ENCODE peak calls at places on chromosomes 2 and 18, in six cellular contexts. A is heart right ventricle, K is Peyer's patch, T is adipocyte, B is tibial nerve, I is psoas muscle. V is an unnamed sample.

GRCh38 chr2:197500503-197501179 is 462 bp downstream of the HSPE1 start:
- DNase-seq in T (peak; percentile 53), B (no peak), A (no peak), K (no peak), I (no peak), V (no peak)

GRCh38 chr2:20624884-20625485 is 25.9 kb downstream of the HS1BP3 start:
- DNase-seq in K (no peak), A (no peak), I (no peak), T (no peak), B (no peak), V (peak; percentile 66)

GRCh38 chr18:5601188-5601624 is 57.4 kb upstream of the EPB41L3 start:
- DNase-seq in T (no peak), B (no peak), I (no peak), K (no peak), A (no peak), V (no peak)

GRCh38 chr2:28216320-28216719 is 176.3 kb upstream of the FOSL2 start:
- DNase-seq in K (no peak), B (no peak), T (no peak), A (no peak), I (no peak), V (no peak)

GRCh38 chr2:213679894-213680293 is 395.6 kb downstream of the SPAG16 start:
- DNase-seq in I (no peak), K (no peak), A (no peak), B (no peak), T (no peak), V (no peak)

GRCh38 chr18:76679259-76679658 is 143.1 kb upstream of the ZNF236 start:
- DNase-seq in I (no peak), A (no peak), K (no peak), B (no peak), T (no peak), V (no peak)

GRCh38 chr2:105546623-105546964 is 147.7 kb upstream of the FHL2 start:
- DNase-seq in T (no peak), B (no peak), A (no peak), I (no peak), K (no peak), V (no peak)

GRCh38 chr18:312415-312814 is 44.6 kb upstream of the THOC1 start:
- DNase-seq in I (no peak), A (no peak), B (no peak), T (no peak), K (no peak), V (no peak)

GRCh38 chr2:214103199-214104001 is 307.5 kb upstream of the VWC2L start:
- DNase-seq in A (no peak), I (no peak), K (no peak), T (peak; percentile 27), B (no peak), V (no peak)

GRCh38 chr2:170488807-170489206 is 226.3 kb upstream of the SP5 start:
- DNase-seq in B (no peak), I (no peak), T (no peak), A (no peak), K (no peak), V (no peak)

GRCh38 chr2:7097353-7097895 is 180.2 kb downstream of the RNF144A start:
- DNase-seq in A (peak; percentile 64), K (peak; percentile 54), T (peak; percentile 87), B (peak; percentile 41), I (peak; percentile 76), V (peak; percentile 93)

DNA sequence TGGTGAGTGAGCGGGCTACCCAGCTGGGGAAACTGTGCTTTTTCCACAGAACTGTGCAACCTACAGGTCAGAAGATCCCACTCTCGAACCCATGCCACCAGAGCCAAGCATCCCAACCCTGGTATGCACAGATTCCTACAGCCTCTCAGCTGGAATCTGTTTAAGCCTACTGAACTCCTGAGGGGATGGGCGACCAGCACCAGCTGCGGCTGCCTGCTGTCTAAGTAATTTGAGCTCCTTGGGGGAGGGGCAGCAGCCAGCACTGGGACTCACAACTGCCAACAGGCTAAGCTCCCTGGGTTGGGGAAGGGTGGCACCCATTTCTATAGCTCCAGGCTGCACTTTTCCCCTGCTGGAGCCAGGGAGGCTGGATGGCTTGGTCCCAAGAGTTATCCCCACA is 11.8 kb downstream of the CYP27C1 start:
- DNase-seq in T (peak; percentile 74), K (no peak), B (no peak), A (no peak), I (no peak), V (no peak)
- H3K9me3 ChIP-seq in T (no peaks in the 10 kb centered on the region), K (peaks cover 2% of the 10 kb centered on the region), B (peaks cover 10% of the 10 kb centered on the region), A (no peaks in the 10 kb centered on the region), I (peaks cover 2% of the 10 kb centered on the region), V (peaks cover 1% of the 10 kb centered on the region)

GRCh38 chr18:48923746-48924580 is 26.8 kb downstream of the SMAD7 start:
- DNase-seq in B (no peak), T (peak; percentile 52), K (no peak), I (no peak), A (no peak), V (no peak)

GRCh38 chr18:48922801-48923730 is 27.7 kb downstream of the SMAD7 start:
- DNase-seq in K (no peak), I (peak; percentile 65), A (no peak), T (peak; percentile 87), B (peak; percentile 43), V (peak; percentile 88)

GRCh38 chr18:48926420-48926857 is 24.3 kb downstream of the SMAD7 start:
- DNase-seq in K (no peak), I (no peak), A (no peak), B (no peak), T (no peak), V (no peak)

GRCh38 chr18:48927286-48928080 is 23.3 kb downstream of the SMAD7 start:
- DNase-seq in I (no peak), K (no peak), A (no peak), T (no peak), B (no peak), V (peak; percentile 71)

GRCh38 chr18:48924621-48925601 is 25.9 kb downstream of the SMAD7 start:
- DNase-seq in K (no peak), I (no peak), B (no peak), A (no peak), T (no peak), V (peak; percentile 74)
- H3K4me1 ChIP-seq in K (peaks cover 85% of the 10 kb centered on the region), I (peaks cover 65% of the 10 kb centered on the region), B (peaks cover 54% of the 10 kb centered on the region), A (peaks cover 80% of the 10 kb centered on the region), T (peaks cover 74% of the 10 kb centered on the region), V (peaks cover 3% of the 10 kb centered on the region)

GRCh38 chr2:123456416-123456815 is 568.7 kb upstream of the CNTNAP5 start:
- DNase-seq in B (no peak), A (no peak), K (no peak), I (no peak), T (no peak), V (no peak)

GRCh38 chr2:123453772-123454171 is 571.3 kb upstream of the CNTNAP5 start:
- DNase-seq in A (no peak), I (no peak), B (no peak), T (no peak), K (no peak), V (no peak)

GRCh38 chr2:123451517-123451916 is 573.6 kb upstream of the CNTNAP5 start:
- DNase-seq in A (no peak), I (no peak), T (no peak), K (no peak), B (no peak), V (no peak)

GRCh38 chr2:123453046-123453445 is 572.0 kb upstream of the CNTNAP5 start:
- DNase-seq in K (no peak), T (no peak), A (no peak), I (no peak), B (no peak), V (no peak)
- H3K9me3 ChIP-seq in K (no peaks in the 10 kb centered on the region), T (peaks cover 5% of the 10 kb centered on the region), A (no peaks in the 10 kb centered on the region), I (no peaks in the 10 kb centered on the region), B (no peaks in the 10 kb centered on the region), V (no peaks in the 10 kb centered on the region)

GRCh38 chr2:223366566-223366965 is 235.6 kb downstream of the SCG2 start:
- DNase-seq in T (no peak), I (no peak), K (no peak), B (no peak), A (no peak), V (no peak)

GRCh38 chr2:223363085-223363484 is 239.1 kb downstream of the SCG2 start:
- DNase-seq in T (no peak), B (no peak), A (no peak), K (no peak), I (no peak), V (no peak)
- H3K4me1 ChIP-seq in T (no peaks in the 10 kb centered on the region), B (no peaks in the 10 kb centered on the region), A (no peaks in the 10 kb centered on the region), K (no peaks in the 10 kb centered on the region), I (no peaks in the 10 kb centered on the region), V (no peaks in the 10 kb centered on the region)

GRCh38 chr18:50663626-50664441 is 103.9 kb downstream of the MAPK4 start:
- DNase-seq in I (no peak), K (no peak), T (no peak), A (no peak), B (no peak), V (peak; percentile 70)

GRCh38 chr18:50665519-50665918 is 105.6 kb downstream of the MAPK4 start:
- DNase-seq in A (peak; percentile 65), B (no peak), K (no peak), I (no peak), T (no peak), V (no peak)

GRCh38 chr18:50666536-50666935 is 106.6 kb downstream of the MAPK4 start:
- DNase-seq in T (no peak), A (no peak), K (no peak), I (no peak), B (no peak), V (peak; percentile 20)

GRCh38 chr18:50662775-50663383 is 103.0 kb downstream of the MAPK4 start:
- DNase-seq in K (no peak), T (no peak), I (no peak), A (no peak), B (no peak), V (peak; percentile 27)

GRCh38 chr18:50665015-50665414 is 105.1 kb downstream of the MAPK4 start:
- DNase-seq in B (no peak), T (no peak), A (no peak), K (no peak), I (no peak), V (no peak)
- H3K9me3 ChIP-seq in B (peaks cover 21% of the 10 kb centered on the region), T (peaks cover 12% of the 10 kb centered on the region), A (no peaks in the 10 kb centered on the region), K (no peaks in the 10 kb centered on the region), I (no peaks in the 10 kb centered on the region), V (no peaks in the 10 kb centered on the region)

V was measured in aorta.